ENCODE peak calls at places on chromosomes 12 and 14, in five cellular contexts. One of them, this sample, is unnamed.

GRCh38 chr14:71314717-71315116 is 407.5 kb downstream of the PCNX1 start:
- DNase-seq in caudate nucleus: no peak
- DNase-seq in DMS153: no peak
- DNase-seq in GM12892: no peak
- DNase-seq in activated CD8-positive, alpha-beta memory T cell treated with anti-CD3 and anti-CD28 coated beads, Interleukin-2, amount 50 U/mL, for 4 hours: no peak
- DNase-seq in this sample: no peak

GRCh38 chr14:67787673-67788072 is 28.7 kb downstream of the ZFYVE26 start:
- DNase-seq in GM12892: no peak
- DNase-seq in activated CD8-positive, alpha-beta memory T cell treated with anti-CD3 and anti-CD28 coated beads, Interleukin-2, amount 50 U/mL, for 4 hours: no peak
- DNase-seq in DMS153: no peak
- DNase-seq in caudate nucleus: no peak
- DNase-seq in this sample: no peak

GRCh38 chr12:116561181-116561821 is 2.1 kb downstream of the MAP1LC3B2 start:
- DNase-seq in caudate nucleus: no peak
- DNase-seq in GM12892: no peak
- DNase-seq in activated CD8-positive, alpha-beta memory T cell treated with anti-CD3 and anti-CD28 coated beads, Interleukin-2, amount 50 U/mL, for 4 hours: no peak
- DNase-seq in DMS153: no peak
- DNase-seq in this sample: no peak

GRCh38 chr12:132064641-132065040 is 79.5 kb downstream of the DDX51 start:
- DNase-seq in caudate nucleus: no peak
- DNase-seq in activated CD8-positive, alpha-beta memory T cell treated with anti-CD3 and anti-CD28 coated beads, Interleukin-2, amount 50 U/mL, for 4 hours: no peak
- DNase-seq in DMS153: no peak
- DNase-seq in GM12892: no peak
- DNase-seq in this sample: no peak

GRCh38 chr12:24979286-24979685 is 30.4 kb upstream of the BCAT1 start:
- DNase-seq in DMS153: no peak
- DNase-seq in GM12892: no peak
- DNase-seq in activated CD8-positive, alpha-beta memory T cell treated with anti-CD3 and anti-CD28 coated beads, Interleukin-2, amount 50 U/mL, for 4 hours: no peak
- DNase-seq in caudate nucleus: no peak
- DNase-seq in this sample: no peak

GRCh38 chr12:65779091-65779642 is 45.1 kb upstream of the HMGA2 start:
- DNase-seq in activated CD8-positive, alpha-beta memory T cell treated with anti-CD3 and anti-CD28 coated beads, Interleukin-2, amount 50 U/mL, for 4 hours: no peak
- DNase-seq in DMS153: no peak
- DNase-seq in GM12892: no peak
- DNase-seq in caudate nucleus: no peak
- DNase-seq in this sample: no peak

GRCh38 chr14:54686219-54686870 is 119.4 kb downstream of the SAMD4A start:
- DNase-seq in activated CD8-positive, alpha-beta memory T cell treated with anti-CD3 and anti-CD28 coated beads, Interleukin-2, amount 50 U/mL, for 4 hours: no peak
- DNase-seq in caudate nucleus: no peak
- DNase-seq in DMS153: no peak
- DNase-seq in GM12892: no peak
- DNase-seq in this sample: no peak

GRCh38 chr12:67366530-67367196 is 97.5 kb downstream of the CAND1 start:
- DNase-seq in DMS153: no peak
- DNase-seq in caudate nucleus: no peak
- DNase-seq in activated CD8-positive, alpha-beta memory T cell treated with anti-CD3 and anti-CD28 coated beads, Interleukin-2, amount 50 U/mL, for 4 hours: no peak
- DNase-seq in GM12892: no peak
- DNase-seq in this sample: no peak

GRCh38 chr14:64110832-64111231 is 183.3 kb downstream of the ESR2 start:
- DNase-seq in DMS153: no peak
- DNase-seq in activated CD8-positive, alpha-beta memory T cell treated with anti-CD3 and anti-CD28 coated beads, Interleukin-2, amount 50 U/mL, for 4 hours: no peak
- DNase-seq in caudate nucleus: no peak
- DNase-seq in GM12892: no peak
- DNase-seq in this sample: no peak

GRCh38 chr14:71855399-71856036 is 76.7 kb upstream of the RGS6 start:
- DNase-seq in DMS153: no peak
- DNase-seq in activated CD8-positive, alpha-beta memory T cell treated with anti-CD3 and anti-CD28 coated beads, Interleukin-2, amount 50 U/mL, for 4 hours: peak; percentile 45
- DNase-seq in caudate nucleus: no peak
- DNase-seq in GM12892: peak; percentile 24
- DNase-seq in this sample: peak; percentile 43

GRCh38 chr12:112241176-112241575 is 115.8 kb downstream of the TRAFD1 start:
- DNase-seq in DMS153: no peak
- DNase-seq in GM12892: no peak
- DNase-seq in activated CD8-positive, alpha-beta memory T cell treated with anti-CD3 and anti-CD28 coated beads, Interleukin-2, amount 50 U/mL, for 4 hours: no peak
- DNase-seq in caudate nucleus: peak; percentile 70
- DNase-seq in this sample: no peak

GRCh38 chr14:91027556-91027955 is 32.9 kb downstream of the RPS6KA5 start:
- DNase-seq in DMS153: no peak
- DNase-seq in GM12892: no peak
- DNase-seq in activated CD8-positive, alpha-beta memory T cell treated with anti-CD3 and anti-CD28 coated beads, Interleukin-2, amount 50 U/mL, for 4 hours: no peak
- DNase-seq in caudate nucleus: no peak
- DNase-seq in this sample: no peak

GRCh38 chr12:130765186-130765659 is 49.1 kb upstream of the RIMBP2 start:
- DNase-seq in activated CD8-positive, alpha-beta memory T cell treated with anti-CD3 and anti-CD28 coated beads, Interleukin-2, amount 50 U/mL, for 4 hours: no peak
- DNase-seq in DMS153: no peak
- DNase-seq in caudate nucleus: no peak
- DNase-seq in GM12892: no peak
- DNase-seq in this sample: no peak

GRCh38 chr12:50986961-50987737 is 34.8 kb downstream of the HIGD1C start:
- DNase-seq in DMS153: no peak
- DNase-seq in activated CD8-positive, alpha-beta memory T cell treated with anti-CD3 and anti-CD28 coated beads, Interleukin-2, amount 50 U/mL, for 4 hours: no peak
- DNase-seq in caudate nucleus: peak; percentile 21
- DNase-seq in GM12892: no peak
- DNase-seq in this sample: no peak

GRCh38 chr14:74048291-74048690 is 29.1 kb downstream of the BBOF1 start:
- DNase-seq in caudate nucleus: no peak
- DNase-seq in activated CD8-positive, alpha-beta memory T cell treated with anti-CD3 and anti-CD28 coated beads, Interleukin-2, amount 50 U/mL, for 4 hours: no peak
- DNase-seq in DMS153: no peak
- DNase-seq in GM12892: no peak
- DNase-seq in this sample: no peak

GRCh38 chr12:111041091-111041490 is 120.7 kb upstream of the MYL2 start:
- DNase-seq in GM12892: no peak
- DNase-seq in activated CD8-positive, alpha-beta memory T cell treated with anti-CD3 and anti-CD28 coated beads, Interleukin-2, amount 50 U/mL, for 4 hours: no peak
- DNase-seq in DMS153: no peak
- DNase-seq in caudate nucleus: no peak
- DNase-seq in this sample: no peak

This sample was measured in GM19239.